ENCODE peak calls at places on chromosomes 1 and 21, in eight cellular contexts. C is fibroblast of lung, A is astrocyte, S is mammary epithelial cell, H is HCT116, V is colonic mucosa, B is choroid plexus epithelial cell, U is ovary. E is an unnamed sample.

GRCh38 chr1:37561794-37562132 is 5.0 kb downstream of the DNALI1 start:
- DNase-seq in C (peak), S (no peak), V (peak), U (no peak), A (no peak), B (peak), H (peak), E (peak)

GRCh38 chr1:25117233-25117823 is 115.0 kb downstream of the SYF2 start:
- DNase-seq in A (no peak), U (no peak), H (peak), V (peak), S (peak), C (no peak), B (no peak), E (no peak)

GRCh38 chr1:239662950-239663349 is 276.6 kb downstream of the CHRM3 start:
- DNase-seq in V (no peak), S (no peak), B (no peak), C (no peak), A (no peak), U (no peak), H (no peak), E (no peak)

GRCh38 chr1:46611691-46612221 is 4.9 kb downstream of the MOB3C start:
- DNase-seq in U (no peak), S (peak), V (no peak), B (no peak), A (no peak), H (no peak), C (no peak), E (no peak)

GRCh38 chr1:201127755-201128455 is 921 bp upstream of the ASCL5 start:
- DNase-seq in U (no peak), B (no peak), A (peak), V (no peak), S (peak), H (no peak), C (peak), E (no peak)

GRCh38 chr1:39900662-39901485 is 843 bp downstream of the MYCL start:
- DNase-seq in A (peak), S (peak), U (no peak), V (peak), H (no peak), B (no peak), C (no peak), E (peak)

GRCh38 chr1:236307437-236307836 is 25.7 kb upstream of the ERO1B start:
- DNase-seq in U (no peak), B (no peak), C (no peak), S (no peak), V (no peak), A (no peak), H (no peak), E (no peak)

GRCh38 chr1:59290173-59290954 is 6.5 kb upstream of the FGGY start:
- DNase-seq in H (peak), A (peak), S (peak), B (peak), C (peak), U (no peak), V (peak), E (peak)

GRCh38 chr1:37764888-37765441 is at the start of gene EPHA10:
- DNase-seq in A (no peak), V (peak), S (no peak), B (no peak), C (no peak), H (no peak), U (no peak), E (no peak)

GRCh38 chr1:230159580-230159979 is 92.5 kb downstream of the GALNT2 start:
- DNase-seq in B (no peak), V (no peak), S (no peak), H (no peak), C (no peak), A (no peak), U (no peak), E (no peak)

GRCh38 chr1:116943438-116943837 is 33.7 kb downstream of the PTGFRN start:
- DNase-seq in H (no peak), S (no peak), V (no peak), A (no peak), U (no peak), B (no peak), C (no peak), E (no peak)

DNA sequence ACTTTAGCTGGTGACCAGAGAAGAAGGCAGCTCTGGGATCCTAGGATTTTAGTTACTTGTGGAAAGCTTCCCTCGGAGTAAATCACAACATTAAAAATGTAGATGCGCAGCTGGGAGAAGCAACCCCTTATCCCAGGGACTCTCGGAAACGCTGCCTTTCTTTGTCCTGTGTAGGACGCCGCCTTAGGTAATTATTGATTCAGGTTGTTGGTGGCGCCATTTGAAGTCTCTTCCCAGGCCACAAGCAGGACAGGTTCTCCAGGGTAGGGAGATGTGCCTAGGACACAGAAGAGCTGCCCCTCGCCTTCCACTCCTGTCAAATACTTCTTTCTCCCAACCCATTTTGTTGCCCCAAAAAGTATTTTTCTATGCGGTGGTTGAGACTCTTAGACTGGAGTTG is 10.3 kb downstream of the SLC37A1 start:
- DNase-seq in H (no peak), A (no peak), C (no peak), U (no peak), S (no peak), V (peak), B (no peak), E (no peak)
- H3K4me3 ChIP-seq in H (no peak), A (no peak), C (no peak), U (no peak), S (no peak), V (no peak), B (no peak), E (no peak)

DNA sequence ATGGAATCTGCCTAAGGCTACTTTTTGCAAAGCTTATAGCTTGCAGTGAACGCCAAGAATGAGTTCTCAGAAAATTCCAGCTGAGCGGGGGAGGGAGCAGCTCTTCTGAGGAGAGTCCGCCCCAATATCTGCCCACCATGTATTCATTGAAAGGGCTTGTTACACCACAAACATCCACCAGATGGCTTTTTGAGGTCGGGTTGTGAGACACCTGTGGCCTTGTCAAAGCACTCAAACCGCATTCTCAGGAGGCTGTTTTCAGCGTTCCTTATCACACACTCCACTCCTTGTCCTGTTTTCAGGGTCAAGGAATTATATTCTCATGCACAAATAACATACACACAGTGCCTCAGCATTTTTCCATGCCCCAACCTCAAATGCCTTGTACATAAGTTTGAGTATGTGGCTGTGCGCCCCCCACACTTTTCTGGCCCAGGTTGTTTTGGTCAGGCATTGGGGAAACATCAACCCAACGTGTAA is 3.9 kb upstream of the C4BPB start:
- DNase-seq in U (peak), H (peak), A (peak), V (peak), S (peak), B (peak), C (peak), E (peak)
- TF ChIP-seq CTCF in U (no peak), H (peak), A (peak), V (peak), S (peak), B (peak), C (peak), E (peak)

GRCh38 chr1:66778266-66778665 is 22.8 kb downstream of the INSL5 start:
- DNase-seq in B (no peak), A (no peak), C (no peak), U (no peak), V (no peak), S (no peak), H (no peak), E (peak)
- H3K4me3 ChIP-seq in B (no peak), A (no peak), C (no peak), U (no peak), V (no peak), S (no peak), H (no peak), E (no peak)

GRCh38 chr1:7447736-7448135 is 323.4 kb upstream of the VAMP3 start:
- DNase-seq in U (no peak), V (no peak), C (no peak), A (no peak), B (no peak), H (no peak), S (no peak), E (no peak)

GRCh38 chr1:7448986-7449385 is 322.1 kb upstream of the VAMP3 start:
- DNase-seq in C (no peak), S (no peak), B (no peak), V (no peak), A (peak), H (no peak), U (no peak), E (no peak)

GRCh38 chr1:7450772-7451171 is 320.3 kb upstream of the VAMP3 start:
- DNase-seq in C (no peak), U (no peak), V (no peak), H (no peak), S (no peak), A (no peak), B (no peak), E (no peak)

GRCh38 chr1:7447093-7447492 is 324.0 kb upstream of the VAMP3 start:
- DNase-seq in C (no peak), V (no peak), U (no peak), H (no peak), S (no peak), B (no peak), A (no peak), E (no peak)

DNA sequence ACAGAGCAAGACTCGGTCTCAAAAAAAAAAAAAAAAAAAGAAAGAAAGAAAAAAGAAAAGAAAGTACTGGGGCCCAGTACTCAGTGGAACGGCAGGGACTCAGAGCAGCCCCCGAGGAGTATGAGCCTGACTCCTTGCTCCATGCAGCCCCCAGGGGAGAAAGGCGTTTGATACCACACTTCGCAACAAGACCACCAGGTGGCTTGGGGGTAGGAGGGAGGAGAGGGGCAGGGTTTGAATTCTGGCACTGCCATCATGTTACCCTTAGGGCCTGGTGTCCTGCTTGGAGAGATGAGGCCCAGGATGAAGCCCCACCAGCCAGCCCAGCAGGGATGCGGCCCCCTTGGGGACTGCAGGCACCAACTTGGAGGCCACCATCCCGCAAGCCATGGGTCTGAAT is 321.3 kb upstream of the VAMP3 start:
- DNase-seq in V (no peak), C (no peak), U (no peak), A (no peak), B (no peak), H (no peak), S (no peak), E (no peak)
- TF ChIP-seq CTCF in V (no peak), C (no peak), U (no peak), A (no peak), B (no peak), H (no peak), S (no peak), E (no peak)

GRCh38 chr1:75136921-75137641 is 2.9 kb downstream of the LHX8 start:
- DNase-seq in H (no peak), U (no peak), C (no peak), A (no peak), V (no peak), B (no peak), S (peak), E (no peak)
- H3K4me3 ChIP-seq in H (no peak), U (no peak), C (no peak), A (no peak), V (no peak), B (no peak), S (no peak), E (no peak)

GRCh38 chr1:167722870-167723251 is 1.1 kb downstream of the MPZL1 start:
- DNase-seq in U (no peak), C (no peak), S (no peak), V (no peak), H (no peak), A (no peak), B (no peak), E (no peak)

GRCh38 chr1:167726038-167726437 is 4.3 kb downstream of the MPZL1 start:
- DNase-seq in B (no peak), V (no peak), U (no peak), S (no peak), A (no peak), H (no peak), C (no peak), E (no peak)

GRCh38 chr1:167721617-167722151 is at the start of gene MPZL1:
- DNase-seq in A (peak), U (peak), C (peak), B (peak), H (peak), S (peak), V (peak), E (peak)

GRCh38 chr1:167722152-167722869 is 529 bp downstream of the MPZL1 start:
- DNase-seq in S (peak), B (peak), A (no peak), H (no peak), U (no peak), C (peak), V (peak), E (peak)

DNA sequence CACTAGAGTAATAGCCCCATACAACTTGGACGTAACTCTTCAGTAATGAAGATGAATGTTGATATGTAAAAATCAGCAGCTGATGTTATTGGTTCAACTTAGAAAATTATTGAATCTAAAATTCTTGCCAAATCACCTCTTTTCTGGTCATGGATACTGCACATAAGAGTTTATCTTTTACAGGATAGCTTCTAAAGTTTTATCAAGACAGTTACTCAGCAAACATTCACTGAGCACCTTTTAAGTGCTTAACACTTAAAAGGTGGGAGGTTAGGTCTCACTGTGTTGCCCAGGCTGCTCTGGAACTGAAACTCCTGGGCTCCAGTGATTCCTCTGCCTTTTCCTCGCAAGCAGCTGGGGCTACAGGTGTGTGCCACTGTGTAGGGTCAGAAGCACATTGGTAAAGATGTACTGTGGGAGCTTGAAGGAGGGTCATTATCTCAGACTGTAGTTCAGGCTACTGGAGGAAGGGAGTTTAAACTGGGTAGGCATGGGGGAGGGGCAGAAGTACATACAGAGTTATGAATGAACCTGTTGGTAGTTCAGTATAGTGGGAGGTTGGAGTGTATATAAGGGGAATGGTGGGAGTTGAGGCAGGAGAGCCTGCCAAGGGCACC is 2.0 kb downstream of the MPZL1 start:
- DNase-seq in U (no peak), S (no peak), H (no peak), V (no peak), A (no peak), B (no peak), C (no peak), E (no peak)
- TF ChIP-seq CTCF in U (no peak), S (no peak), H (no peak), V (no peak), A (no peak), B (no peak), C (no peak), E (no peak)

E was measured in foreskin fibroblast.